ENCODE peak calls at places on chromosomes 7 and 10, in six cellular contexts. One of them, this sample, is unnamed.

GRCh38 chr7:33874943-33875342 is 30.4 kb upstream of the BMPER start:
- DNase-seq in stomach: no peak
- DNase-seq in heart left ventricle: peak; percentile 33
- DNase-seq in adrenal gland: peak; percentile 17
- DNase-seq in A549: no peak
- DNase-seq in HCT116: no peak
- DNase-seq in this sample: peak; percentile 17

GRCh38 chr7:4730971-4731370 is 44.5 kb upstream of the AP5Z1 start:
- DNase-seq in stomach: no peak
- DNase-seq in heart left ventricle: no peak
- DNase-seq in adrenal gland: no peak
- DNase-seq in A549: no peak
- DNase-seq in HCT116: no peak
- DNase-seq in this sample: no peak

GRCh38 chr7:86904949-86905834 is 154.3 kb downstream of the ELAPOR2 start:
- DNase-seq in stomach: no peak
- DNase-seq in heart left ventricle: no peak
- DNase-seq in adrenal gland: peak; percentile 21
- DNase-seq in A549: peak; percentile 1
- DNase-seq in HCT116: no peak
- DNase-seq in this sample: no peak

GRCh38 chr10:132422169-132422691 is 25.2 kb downstream of the PWWP2B start:
- DNase-seq in stomach: no peak
- DNase-seq in heart left ventricle: no peak
- DNase-seq in adrenal gland: no peak
- DNase-seq in A549: no peak
- DNase-seq in HCT116: no peak
- DNase-seq in this sample: no peak

GRCh38 chr10:63561421-63561820 is 40.2 kb downstream of the REEP3 start:
- DNase-seq in stomach: no peak
- DNase-seq in heart left ventricle: no peak
- DNase-seq in adrenal gland: no peak
- DNase-seq in A549: no peak
- DNase-seq in HCT116: no peak
- DNase-seq in this sample: no peak

GRCh38 chr10:72298774-72299519 is 25.2 kb downstream of the DDIT4 start:
- DNase-seq in stomach: no peak
- DNase-seq in heart left ventricle: no peak
- DNase-seq in adrenal gland: no peak
- DNase-seq in A549: no peak
- DNase-seq in HCT116: no peak
- DNase-seq in this sample: no peak

GRCh38 chr7:100101016-100101862 is at the start of the genes AP4M1 and MCM7:
- DNase-seq in stomach: peak; percentile 99
- DNase-seq in heart left ventricle: peak; percentile 99
- DNase-seq in adrenal gland: peak; percentile 99
- DNase-seq in A549: peak; percentile 97
- DNase-seq in HCT116: peak; percentile 96
- DNase-seq in this sample: peak; percentile 100

GRCh38 chr10:118767297-118768040 is 12.7 kb upstream of the CACUL1 start:
- DNase-seq in stomach: no peak
- DNase-seq in heart left ventricle: no peak
- DNase-seq in adrenal gland: no peak
- DNase-seq in A549: no peak
- DNase-seq in HCT116: no peak
- DNase-seq in this sample: peak; percentile 89

GRCh38 chr10:23263441-23264164 is 71.5 kb downstream of the PTF1A start:
- DNase-seq in stomach: no peak
- DNase-seq in heart left ventricle: no peak
- DNase-seq in adrenal gland: no peak
- DNase-seq in A549: no peak
- DNase-seq in HCT116: no peak
- DNase-seq in this sample: no peak

GRCh38 chr10:103772096-103772845 is 83.1 kb downstream of the SH3PXD2A start:
- DNase-seq in stomach: peak; percentile 75
- DNase-seq in heart left ventricle: peak; percentile 89
- DNase-seq in adrenal gland: peak; percentile 84
- DNase-seq in A549: peak; percentile 50
- DNase-seq in HCT116: peak; percentile 62
- DNase-seq in this sample: peak; percentile 97

GRCh38 chr7:138505361-138505873 is 45.4 kb downstream of the TRIM24 start:
- DNase-seq in stomach: no peak
- DNase-seq in heart left ventricle: no peak
- DNase-seq in adrenal gland: no peak
- DNase-seq in A549: no peak
- DNase-seq in HCT116: no peak
- DNase-seq in this sample: no peak

GRCh38 chr10:13776861-13777301 is 190.1 kb downstream of the PRPF18 start:
- DNase-seq in stomach: no peak
- DNase-seq in heart left ventricle: no peak
- DNase-seq in adrenal gland: no peak
- DNase-seq in A549: no peak
- DNase-seq in HCT116: no peak
- DNase-seq in this sample: no peak

GRCh38 chr7:63114371-63114985 is 884.2 kb upstream of the ZNF722 start:
- DNase-seq in stomach: no peak
- DNase-seq in heart left ventricle: no peak
- DNase-seq in adrenal gland: no peak
- DNase-seq in A549: no peak
- DNase-seq in HCT116: no peak
- DNase-seq in this sample: no peak

GRCh38 chr7:112869111-112869774 is 79.0 kb upstream of the TMEM168 start:
- DNase-seq in stomach: peak; percentile 34
- DNase-seq in heart left ventricle: no peak
- DNase-seq in adrenal gland: no peak
- DNase-seq in A549: peak; percentile 40
- DNase-seq in HCT116: peak; percentile 41
- DNase-seq in this sample: no peak

GRCh38 chr10:62903828-62904227 is 87.7 kb upstream of the EGR2 start:
- DNase-seq in stomach: no peak
- DNase-seq in heart left ventricle: no peak
- DNase-seq in adrenal gland: peak; percentile 15
- DNase-seq in A549: no peak
- DNase-seq in HCT116: no peak
- DNase-seq in this sample: no peak

GRCh38 chr7:102152672-102153585 is 133.7 kb upstream of the SH2B2 start:
- DNase-seq in stomach: no peak
- DNase-seq in heart left ventricle: peak; percentile 72
- DNase-seq in adrenal gland: no peak
- DNase-seq in A549: peak; percentile 95
- DNase-seq in HCT116: peak; percentile 49
- DNase-seq in this sample: no peak

GRCh38 chr7:105353752-105354328 is 34.9 kb downstream of the SRPK2 start:
- DNase-seq in stomach: peak; percentile 49
- DNase-seq in heart left ventricle: peak; percentile 64
- DNase-seq in adrenal gland: peak; percentile 36
- DNase-seq in A549: no peak
- DNase-seq in HCT116: no peak
- DNase-seq in this sample: no peak

GRCh38 chr7:7707756-7708310 is 10.6 kb downstream of the RPA3 start:
- DNase-seq in stomach: no peak
- DNase-seq in heart left ventricle: no peak
- DNase-seq in adrenal gland: no peak
- DNase-seq in A549: no peak
- DNase-seq in HCT116: no peak
- DNase-seq in this sample: no peak

GRCh38 chr10:131897297-131897899 is 3.4 kb upstream of the PPP2R2D start:
- DNase-seq in stomach: no peak
- DNase-seq in heart left ventricle: no peak
- DNase-seq in adrenal gland: peak; percentile 85
- DNase-seq in A549: no peak
- DNase-seq in HCT116: no peak
- DNase-seq in this sample: no peak

GRCh38 chr10:70426835-70427234 is 14.6 kb downstream of the NODAL start:
- DNase-seq in stomach: no peak
- DNase-seq in heart left ventricle: no peak
- DNase-seq in adrenal gland: no peak
- DNase-seq in A549: no peak
- DNase-seq in HCT116: no peak
- DNase-seq in this sample: no peak

GRCh38 chr7:142496545-142496991 is 238.7 kb upstream of the PRSS58 start:
- DNase-seq in stomach: no peak
- DNase-seq in heart left ventricle: no peak
- DNase-seq in adrenal gland: no peak
- DNase-seq in A549: no peak
- DNase-seq in HCT116: peak; percentile 42
- DNase-seq in this sample: no peak

DNA sequence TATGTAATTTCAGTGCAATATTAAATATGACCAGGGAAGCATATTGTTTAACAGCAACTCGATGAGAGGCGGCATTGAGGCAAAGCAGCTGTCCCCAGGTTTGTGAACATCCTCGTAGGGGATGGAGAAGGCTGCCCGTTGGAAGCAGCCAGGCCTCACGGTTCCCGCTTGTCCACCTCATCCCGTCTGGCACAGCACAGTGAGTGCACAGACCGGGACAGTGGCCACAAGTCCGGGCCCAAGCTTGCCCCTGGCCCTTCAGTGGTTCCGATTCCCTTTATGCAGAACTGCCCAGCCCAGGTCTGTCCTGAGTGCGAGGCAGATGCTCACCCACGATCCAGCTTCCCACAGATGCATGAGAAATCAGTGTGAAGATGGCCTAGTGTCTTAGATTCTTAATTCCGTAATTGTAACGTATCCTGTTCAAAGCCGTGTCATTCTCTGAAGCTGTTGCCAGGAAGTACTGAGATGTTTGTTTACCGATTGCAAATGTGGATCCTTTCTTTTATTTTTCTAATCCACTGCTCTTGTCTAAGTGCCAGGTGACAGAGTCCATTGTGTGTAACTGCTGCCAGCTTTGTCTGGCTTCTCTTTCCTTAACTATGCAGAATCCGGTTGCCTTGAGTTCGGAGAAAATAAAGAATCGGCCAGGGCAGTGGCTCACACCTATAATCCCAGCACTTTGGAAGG is 35.5 kb downstream of the PFKP start:
- DNase-seq in stomach: no peak
- DNase-seq in heart left ventricle: peak; percentile 30
- DNase-seq in adrenal gland: no peak
- DNase-seq in A549: no peak
- DNase-seq in HCT116: no peak
- DNase-seq in this sample: no peak
- H3K4me1 ChIP-seq in stomach: peaks cover 10% of the 10 kb centered on the region
- H3K4me1 ChIP-seq in heart left ventricle: peaks cover 11% of the 10 kb centered on the region
- H3K4me1 ChIP-seq in adrenal gland: peaks cover 2% of the 10 kb centered on the region
- H3K4me1 ChIP-seq in A549: peaks cover 82% of the 10 kb centered on the region
- H3K4me1 ChIP-seq in HCT116: no peaks in the 10 kb centered on the region
- H3K4me1 ChIP-seq in this sample: peaks cover 21% of the 10 kb centered on the region

GRCh38 chr10:79273603-79274002 is 73.7 kb upstream of the PPIF start:
- DNase-seq in stomach: no peak
- DNase-seq in heart left ventricle: peak; percentile 79
- DNase-seq in adrenal gland: peak; percentile 45
- DNase-seq in A549: no peak
- DNase-seq in HCT116: no peak
- DNase-seq in this sample: no peak
- TF ChIP-seq CTCF in stomach: no peak
- TF ChIP-seq CTCF in heart left ventricle: no peak
- TF ChIP-seq CTCF in adrenal gland: no peak
- TF ChIP-seq CTCF in A549: no peak
- TF ChIP-seq CTCF in HCT116: no peak
- TF ChIP-seq CTCF in this sample: no peak

GRCh38 chr7:53812135-53812534 is 730.0 kb upstream of the VSTM2A start:
- DNase-seq in stomach: no peak
- DNase-seq in heart left ventricle: no peak
- DNase-seq in adrenal gland: no peak
- DNase-seq in A549: no peak
- DNase-seq in HCT116: no peak
- DNase-seq in this sample: no peak

DNA sequence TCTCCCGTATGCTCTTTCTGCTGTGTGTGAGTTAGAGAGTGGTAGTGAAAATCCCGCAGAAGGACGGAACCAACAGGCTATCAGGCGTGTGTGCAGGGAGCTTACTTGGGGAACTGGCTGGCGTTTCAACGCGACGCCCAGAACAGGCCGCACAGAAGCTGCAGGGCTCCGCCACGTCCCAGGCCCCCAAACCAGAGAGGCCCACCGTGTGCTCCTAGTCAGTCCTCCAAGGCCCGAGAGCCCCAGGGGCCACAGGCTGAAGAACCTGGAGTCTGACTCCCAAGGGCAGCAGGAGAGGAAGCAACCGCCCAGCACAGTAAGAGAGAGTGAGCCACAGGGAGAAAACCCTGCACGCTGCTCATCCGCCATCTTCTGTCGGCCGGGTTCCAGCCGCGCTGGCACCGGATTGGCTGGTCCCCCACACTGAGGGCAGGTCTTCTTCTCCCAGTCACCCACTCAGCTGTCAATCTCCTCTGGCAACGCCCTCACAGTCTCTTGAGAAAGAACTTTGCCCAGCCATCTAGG is 730.6 kb upstream of the VSTM2A start:
- DNase-seq in stomach: no peak
- DNase-seq in heart left ventricle: no peak
- DNase-seq in adrenal gland: no peak
- DNase-seq in A549: no peak
- DNase-seq in HCT116: no peak
- DNase-seq in this sample: no peak
- TF ChIP-seq POLR2A in stomach: no peak
- TF ChIP-seq POLR2A in heart left ventricle: no peak
- TF ChIP-seq POLR2A in adrenal gland: no peak
- TF ChIP-seq POLR2A in A549: no peak
- TF ChIP-seq POLR2A in HCT116: no peak
- TF ChIP-seq POLR2A in this sample: no peak

DNA sequence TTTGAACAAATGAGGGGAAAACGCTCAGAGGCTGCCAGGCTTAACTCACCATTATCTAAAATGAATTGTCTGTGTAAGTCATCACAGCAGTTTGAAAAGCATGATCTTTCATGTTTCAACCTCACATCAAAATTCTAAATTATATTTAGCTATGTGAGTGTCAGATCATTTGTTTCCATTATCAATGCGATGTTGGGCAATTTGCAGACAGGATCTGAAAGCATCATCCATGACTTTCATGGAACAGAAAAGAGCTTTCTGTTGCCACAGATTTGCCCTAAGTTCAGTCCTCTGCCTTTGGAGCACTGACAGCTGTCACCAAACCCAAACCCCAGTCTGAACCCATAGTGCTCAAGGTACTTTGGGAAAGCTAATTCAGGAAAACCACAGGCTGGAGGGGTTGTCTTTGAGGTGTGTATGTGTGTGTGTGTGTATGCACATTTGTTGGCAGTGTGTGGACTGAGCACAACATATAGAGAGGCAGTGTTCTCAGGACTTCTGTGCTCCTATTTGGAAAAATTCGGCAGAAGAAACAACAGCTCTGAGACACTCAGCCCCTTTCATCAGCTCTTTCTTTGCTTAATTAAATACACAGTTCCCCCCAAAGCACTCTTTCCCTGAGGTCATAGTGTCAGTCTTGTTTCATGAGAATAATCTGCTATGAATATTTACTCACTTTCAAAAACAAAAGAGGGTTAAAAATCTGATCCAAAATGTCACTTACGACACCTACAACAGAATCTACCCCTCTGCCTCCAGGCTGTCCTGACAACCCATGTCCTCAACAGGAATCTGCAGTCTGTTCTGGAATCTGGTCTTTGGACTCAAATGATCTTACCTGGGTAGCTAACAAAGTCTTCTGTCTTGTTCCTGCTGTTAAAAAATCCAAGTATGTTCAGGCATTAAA is 188.5 kb upstream of the KLF14 start:
- DNase-seq in stomach: no peak
- DNase-seq in heart left ventricle: no peak
- DNase-seq in adrenal gland: no peak
- DNase-seq in A549: no peak
- DNase-seq in HCT116: no peak
- DNase-seq in this sample: peak; percentile 78
- H3K4me1 ChIP-seq in stomach: peaks cover 96% of the 10 kb centered on the region
- H3K4me1 ChIP-seq in heart left ventricle: peaks cover 23% of the 10 kb centered on the region
- H3K4me1 ChIP-seq in adrenal gland: peaks cover 83% of the 10 kb centered on the region
- H3K4me1 ChIP-seq in A549: peaks cover 100% of the 10 kb centered on the region
- H3K4me1 ChIP-seq in HCT116: peaks cover 100% of the 10 kb centered on the region
- H3K4me1 ChIP-seq in this sample: peaks cover 91% of the 10 kb centered on the region